ENCODE peak calls at places on chromosomes 3 and 15, in six cellular contexts. One of them, this sample, is unnamed.

GRCh38 chr3:62151591-62151990 is 221.8 kb downstream of the FEZF2 start:
- DNase-seq in cardiac fibroblast: no peak
- DNase-seq in AG04450: no peak
- DNase-seq in body of pancreas: no peak
- DNase-seq in foreskin fibroblast: peak
- DNase-seq in upper lobe of left lung: no peak
- DNase-seq in this sample: no peak

GRCh38 chr15:45728641-45729040 is 93.8 kb downstream of the SQOR start:
- DNase-seq in body of pancreas: no peak
- DNase-seq in upper lobe of left lung: no peak
- DNase-seq in AG04450: no peak
- DNase-seq in foreskin fibroblast: no peak
- DNase-seq in cardiac fibroblast: no peak
- DNase-seq in this sample: no peak

GRCh38 chr3:85387913-85388510 is 429.2 kb downstream of the CADM2 start:
- DNase-seq in AG04450: no peak
- DNase-seq in foreskin fibroblast: no peak
- DNase-seq in upper lobe of left lung: no peak
- DNase-seq in cardiac fibroblast: no peak
- DNase-seq in body of pancreas: no peak
- DNase-seq in this sample: no peak

GRCh38 chr3:72255736-72256559 is 471.0 kb upstream of the PROK2 start:
- DNase-seq in AG04450: no peak
- DNase-seq in upper lobe of left lung: peak
- DNase-seq in body of pancreas: peak
- DNase-seq in cardiac fibroblast: peak
- DNase-seq in foreskin fibroblast: peak
- DNase-seq in this sample: no peak

GRCh38 chr15:60708684-60709083 is 229.7 kb upstream of the ICE2 start:
- DNase-seq in upper lobe of left lung: no peak
- DNase-seq in cardiac fibroblast: peak
- DNase-seq in AG04450: peak
- DNase-seq in body of pancreas: no peak
- DNase-seq in foreskin fibroblast: peak
- DNase-seq in this sample: no peak

GRCh38 chr3:73470851-73471250 is 153.9 kb downstream of the PDZRN3 start:
- DNase-seq in AG04450: no peak
- DNase-seq in upper lobe of left lung: no peak
- DNase-seq in foreskin fibroblast: peak
- DNase-seq in cardiac fibroblast: no peak
- DNase-seq in body of pancreas: no peak
- DNase-seq in this sample: no peak

GRCh38 chr3:161069441-161070251 is 35.5 kb downstream of the B3GALNT1 start:
- DNase-seq in cardiac fibroblast: peak
- DNase-seq in body of pancreas: peak
- DNase-seq in foreskin fibroblast: peak
- DNase-seq in upper lobe of left lung: no peak
- DNase-seq in AG04450: peak
- DNase-seq in this sample: no peak

GRCh38 chr3:145015243-145015642 is 1043.6 kb downstream of the DIPK2A start:
- DNase-seq in upper lobe of left lung: no peak
- DNase-seq in AG04450: peak
- DNase-seq in foreskin fibroblast: peak
- DNase-seq in cardiac fibroblast: peak
- DNase-seq in body of pancreas: no peak
- DNase-seq in this sample: no peak

GRCh38 chr3:78029775-78030174 is 989.9 kb downstream of the ROBO2 start:
- DNase-seq in AG04450: no peak
- DNase-seq in foreskin fibroblast: no peak
- DNase-seq in upper lobe of left lung: peak
- DNase-seq in cardiac fibroblast: no peak
- DNase-seq in body of pancreas: no peak
- DNase-seq in this sample: no peak

GRCh38 chr15:64524778-64525177 is 64.4 kb downstream of the ZNF609 start:
- DNase-seq in cardiac fibroblast: no peak
- DNase-seq in upper lobe of left lung: no peak
- DNase-seq in body of pancreas: no peak
- DNase-seq in foreskin fibroblast: no peak
- DNase-seq in AG04450: no peak
- DNase-seq in this sample: no peak

DNA sequence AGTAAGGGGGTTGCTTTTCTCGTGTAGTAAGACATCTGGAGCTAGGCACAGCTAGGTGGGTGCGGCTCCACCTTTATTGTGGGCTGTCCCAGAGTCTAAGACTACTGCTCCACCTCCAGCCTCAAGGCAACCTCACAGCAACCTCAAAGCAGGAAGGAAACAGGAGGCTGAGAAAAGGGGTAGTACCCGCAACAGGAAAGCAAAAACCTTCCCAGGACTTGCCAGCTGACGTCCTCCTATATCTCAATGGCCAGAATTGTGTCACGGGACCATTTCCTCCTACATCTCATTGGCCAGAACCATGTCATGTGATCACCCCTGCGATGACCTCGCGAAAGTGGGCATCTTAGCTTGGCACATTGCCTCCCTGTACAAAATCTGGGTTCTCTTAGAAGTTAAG is 4.3 kb upstream of the GPR160 start:
- DNase-seq in upper lobe of left lung: no peak
- DNase-seq in body of pancreas: no peak
- DNase-seq in AG04450: no peak
- DNase-seq in cardiac fibroblast: no peak
- DNase-seq in foreskin fibroblast: no peak
- DNase-seq in this sample: no peak
- TF ChIP-seq CTCF in upper lobe of left lung: no peak
- TF ChIP-seq CTCF in body of pancreas: no peak
- TF ChIP-seq CTCF in AG04450: no peak
- TF ChIP-seq CTCF in cardiac fibroblast: no peak
- TF ChIP-seq CTCF in foreskin fibroblast: no peak
- TF ChIP-seq CTCF in this sample: no peak

GRCh38 chr3:169501777-169502320 is 161.7 kb downstream of the MECOM start:
- DNase-seq in AG04450: no peak
- DNase-seq in body of pancreas: no peak
- DNase-seq in upper lobe of left lung: no peak
- DNase-seq in foreskin fibroblast: no peak
- DNase-seq in cardiac fibroblast: no peak
- DNase-seq in this sample: no peak

GRCh38 chr3:169509359-169509758 is 154.2 kb downstream of the MECOM start:
- DNase-seq in body of pancreas: no peak
- DNase-seq in cardiac fibroblast: no peak
- DNase-seq in AG04450: no peak
- DNase-seq in upper lobe of left lung: no peak
- DNase-seq in foreskin fibroblast: no peak
- DNase-seq in this sample: no peak

GRCh38 chr3:169509780-169510179 is 153.7 kb downstream of the MECOM start:
- DNase-seq in upper lobe of left lung: no peak
- DNase-seq in cardiac fibroblast: no peak
- DNase-seq in body of pancreas: no peak
- DNase-seq in foreskin fibroblast: no peak
- DNase-seq in AG04450: no peak
- DNase-seq in this sample: no peak

GRCh38 chr3:169508426-169508825 is 155.1 kb downstream of the MECOM start:
- DNase-seq in body of pancreas: no peak
- DNase-seq in cardiac fibroblast: peak
- DNase-seq in foreskin fibroblast: no peak
- DNase-seq in AG04450: no peak
- DNase-seq in upper lobe of left lung: no peak
- DNase-seq in this sample: no peak

DNA sequence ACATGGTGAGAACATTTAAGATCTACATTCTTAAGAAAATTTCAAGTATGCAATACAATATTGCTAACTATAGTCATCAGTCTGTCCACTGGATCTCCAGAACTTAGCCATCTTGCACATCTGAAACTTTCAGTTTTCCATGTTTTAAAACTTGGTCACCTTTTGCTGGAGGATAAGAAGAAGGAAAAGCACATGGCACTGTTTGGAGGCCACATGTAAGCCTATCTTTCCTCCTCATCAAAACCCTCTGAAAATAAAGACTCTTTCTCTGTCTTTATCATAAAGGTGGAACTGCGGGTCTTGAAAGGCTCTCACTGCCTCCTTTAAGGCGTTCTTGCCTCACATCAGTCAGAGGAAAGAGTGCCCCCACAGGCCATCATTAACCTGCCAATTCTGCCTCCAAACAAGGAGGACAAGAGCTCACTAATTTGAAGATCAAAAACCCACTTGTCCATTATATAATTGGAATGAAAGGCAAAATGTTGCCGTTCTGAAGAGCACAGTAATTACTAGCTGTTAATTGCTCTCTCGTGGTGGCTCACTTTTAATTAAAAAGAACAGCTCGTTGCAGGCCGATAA is 157.8 kb downstream of the MECOM start:
- DNase-seq in body of pancreas: no peak
- DNase-seq in foreskin fibroblast: no peak
- DNase-seq in AG04450: no peak
- DNase-seq in cardiac fibroblast: no peak
- DNase-seq in upper lobe of left lung: no peak
- DNase-seq in this sample: no peak
- TF ChIP-seq CTCF in body of pancreas: no peak
- TF ChIP-seq CTCF in foreskin fibroblast: no peak
- TF ChIP-seq CTCF in AG04450: no peak
- TF ChIP-seq CTCF in cardiac fibroblast: no peak
- TF ChIP-seq CTCF in upper lobe of left lung: no peak
- TF ChIP-seq CTCF in this sample: no peak

GRCh38 chr3:127682576-127682975 is 9.8 kb downstream of the ABTB1 start:
- DNase-seq in upper lobe of left lung: no peak
- DNase-seq in foreskin fibroblast: no peak
- DNase-seq in AG04450: no peak
- DNase-seq in body of pancreas: no peak
- DNase-seq in cardiac fibroblast: no peak
- DNase-seq in this sample: no peak
- TF ChIP-seq CTCF in upper lobe of left lung: no peak
- TF ChIP-seq CTCF in foreskin fibroblast: no peak
- TF ChIP-seq CTCF in AG04450: no peak
- TF ChIP-seq CTCF in body of pancreas: no peak
- TF ChIP-seq CTCF in cardiac fibroblast: no peak
- TF ChIP-seq CTCF in this sample: no peak

DNA sequence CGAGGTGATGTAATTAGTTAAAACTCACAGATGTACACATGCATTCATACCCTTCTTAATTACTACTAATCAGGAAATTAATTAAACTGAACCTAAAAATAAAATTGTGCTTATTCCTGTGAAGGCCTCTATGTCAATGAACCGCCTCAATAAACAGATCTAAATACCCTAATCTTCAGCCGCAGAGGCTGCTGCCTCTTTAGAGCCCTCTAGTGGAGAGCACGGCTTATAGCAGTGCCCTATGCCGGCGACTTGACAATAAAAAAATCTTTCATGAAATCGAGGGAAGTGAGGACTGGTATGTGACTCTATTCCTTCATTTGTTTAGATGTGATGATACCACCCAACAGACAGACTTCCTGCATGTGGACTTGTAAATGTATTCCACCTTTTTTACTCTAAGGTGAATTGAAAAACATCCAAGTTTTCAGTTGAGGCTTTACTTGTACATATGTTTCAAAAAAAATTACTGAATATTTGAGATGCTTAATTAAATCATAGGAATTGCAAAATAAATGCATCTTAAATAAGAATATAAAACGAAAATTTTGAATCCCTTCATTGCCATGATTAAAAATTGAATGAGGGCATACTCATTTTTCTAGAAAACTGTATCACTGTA is 8.3 kb upstream of the EPHA3 start:
- DNase-seq in cardiac fibroblast: peak
- DNase-seq in foreskin fibroblast: peak
- DNase-seq in body of pancreas: peak
- DNase-seq in upper lobe of left lung: no peak
- DNase-seq in AG04450: peak
- DNase-seq in this sample: no peak
- TF ChIP-seq CTCF in cardiac fibroblast: peak
- TF ChIP-seq CTCF in foreskin fibroblast: peak
- TF ChIP-seq CTCF in body of pancreas: peak
- TF ChIP-seq CTCF in upper lobe of left lung: peak
- TF ChIP-seq CTCF in AG04450: peak
- TF ChIP-seq CTCF in this sample: peak

GRCh38 chr3:180329187-180329586 is 272.8 kb upstream of the TTC14 start:
- DNase-seq in upper lobe of left lung: no peak
- DNase-seq in cardiac fibroblast: no peak
- DNase-seq in foreskin fibroblast: no peak
- DNase-seq in AG04450: no peak
- DNase-seq in body of pancreas: no peak
- DNase-seq in this sample: no peak
- TF ChIP-seq CTCF in upper lobe of left lung: no peak
- TF ChIP-seq CTCF in cardiac fibroblast: no peak
- TF ChIP-seq CTCF in foreskin fibroblast: no peak
- TF ChIP-seq CTCF in AG04450: no peak
- TF ChIP-seq CTCF in body of pancreas: no peak
- TF ChIP-seq CTCF in this sample: no peak